ENCODE peak calls at places on chromosomes 3 and 15, in eight cellular contexts. Y is GM12878, E is tibial nerve, F is sigmoid colon, K is stomach, H is ovary, P is SK-N-SH, A is A549. Z is an unnamed sample.

GRCh38 chr15:86743283-86743903 is 663.7 kb downstream of the AGBL1 start:
- DNase-seq in Y (no peak), A (peak), E (no peak), K (peak), H (no peak), F (no peak), P (peak), Z (peak)

GRCh38 chr3:196140224-196140623 is 58.3 kb upstream of the TFRC start:
- DNase-seq in Y (no peak), F (no peak), P (no peak), K (no peak), A (no peak), H (peak), E (no peak), Z (no peak)

GRCh38 chr15:78949461-78949860 is 4.6 kb upstream of the CTSH start:
- DNase-seq in E (no peak), P (no peak), A (no peak), H (no peak), K (peak), Y (no peak), F (no peak), Z (no peak)

GRCh38 chr3:188157407-188157806 is 3.5 kb downstream of the LPP start:
- DNase-seq in K (no peak), A (no peak), H (no peak), E (no peak), P (no peak), Y (no peak), F (no peak), Z (no peak)

GRCh38 chr3:41638381-41638780 is 323.5 kb downstream of the ULK4 start:
- DNase-seq in E (no peak), K (no peak), F (no peak), H (no peak), P (no peak), Y (no peak), A (no peak), Z (no peak)

GRCh38 chr3:47016086-47016933 is 36.8 kb downstream of the NBEAL2 start:
- DNase-seq in E (no peak), A (no peak), Y (no peak), F (no peak), K (no peak), P (no peak), H (no peak), Z (no peak)

GRCh38 chr15:92492556-92492955 is 98.9 kb downstream of the ST8SIA2 start:
- DNase-seq in F (no peak), H (no peak), K (no peak), E (no peak), Y (no peak), A (no peak), P (no peak), Z (no peak)

GRCh38 chr15:94086360-94086759 is 145.0 kb upstream of the MCTP2 start:
- DNase-seq in K (no peak), F (no peak), A (no peak), P (no peak), E (no peak), Y (no peak), H (no peak), Z (no peak)

GRCh38 chr15:77414781-77415442 is 5.0 kb downstream of the PEAK1 start:
- DNase-seq in K (no peak), H (no peak), E (no peak), P (no peak), A (no peak), Y (no peak), F (no peak), Z (no peak)

GRCh38 chr15:96838088-96838487 is 507.6 kb downstream of the NR2F2 start:
- DNase-seq in P (no peak), A (no peak), K (no peak), Y (no peak), H (no peak), F (no peak), E (no peak), Z (no peak)

GRCh38 chr15:96350321-96350720 is 19.8 kb downstream of the NR2F2 start:
- DNase-seq in Y (no peak), H (no peak), K (no peak), P (no peak), F (no peak), A (no peak), E (no peak), Z (no peak)

GRCh38 chr15:101198820-101199219 is 53.0 kb downstream of the CHSY1 start:
- DNase-seq in Y (no peak), F (no peak), K (no peak), P (no peak), E (no peak), A (no peak), H (no peak), Z (no peak)

GRCh38 chr3:46856576-46857471 is 6.4 kb downstream of the MYL3 start:
- DNase-seq in A (no peak), Y (no peak), F (peak), H (peak), P (no peak), K (no peak), E (no peak), Z (no peak)

GRCh38 chr3:149421764-149422163 is 44.3 kb upstream of the TM4SF1 start:
- DNase-seq in P (no peak), H (no peak), K (no peak), Y (no peak), A (no peak), F (no peak), E (no peak), Z (no peak)

GRCh38 chr3:111200027-111200426 is 128.4 kb downstream of the NECTIN3 start:
- DNase-seq in P (no peak), A (no peak), H (no peak), F (no peak), K (no peak), E (no peak), Y (no peak), Z (no peak)

GRCh38 chr15:52912172-52912571 is 122.0 kb upstream of the ONECUT1 start:
- DNase-seq in H (no peak), K (no peak), P (no peak), Y (no peak), A (no peak), F (no peak), E (no peak), Z (no peak)

GRCh38 chr3:158483701-158484100 is 87.3 kb upstream of the MLF1 start:
- DNase-seq in Y (no peak), E (no peak), K (no peak), F (no peak), H (no peak), A (no peak), P (no peak), Z (no peak)

GRCh38 chr15:84983711-84984110 is 2.1 kb downstream of the PDE8A start:
- DNase-seq in F (no peak), P (no peak), K (no peak), H (no peak), E (no peak), Y (no peak), A (no peak), Z (no peak)

DNA sequence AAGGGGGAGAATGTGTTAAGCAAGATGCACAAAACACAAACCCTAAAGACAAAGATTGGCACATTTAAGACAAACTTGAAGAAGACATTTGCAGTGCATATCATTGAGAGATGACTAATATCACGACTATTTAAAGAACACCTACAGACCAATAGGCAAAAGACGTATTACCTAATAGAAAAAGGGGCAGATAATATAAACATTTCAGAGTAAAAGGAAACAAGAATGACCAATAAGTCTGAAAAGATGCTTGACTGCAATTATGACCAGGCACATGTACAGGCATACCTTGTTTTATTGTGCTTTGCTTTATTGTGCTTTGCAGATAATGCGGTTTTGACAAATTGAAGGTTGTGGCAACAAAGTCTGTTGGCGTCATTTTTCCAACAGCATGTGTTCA is 4.9 kb downstream of the HACD3 start:
- DNase-seq in E (no peak), P (no peak), H (no peak), F (no peak), A (no peak), Y (no peak), K (no peak), Z (no peak)
- TF ChIP-seq EP300 in E (no peak), P (no peak), H (no peak), F (no peak), A (no peak), Y (no peak), K (no peak), Z (no peak)

DNA sequence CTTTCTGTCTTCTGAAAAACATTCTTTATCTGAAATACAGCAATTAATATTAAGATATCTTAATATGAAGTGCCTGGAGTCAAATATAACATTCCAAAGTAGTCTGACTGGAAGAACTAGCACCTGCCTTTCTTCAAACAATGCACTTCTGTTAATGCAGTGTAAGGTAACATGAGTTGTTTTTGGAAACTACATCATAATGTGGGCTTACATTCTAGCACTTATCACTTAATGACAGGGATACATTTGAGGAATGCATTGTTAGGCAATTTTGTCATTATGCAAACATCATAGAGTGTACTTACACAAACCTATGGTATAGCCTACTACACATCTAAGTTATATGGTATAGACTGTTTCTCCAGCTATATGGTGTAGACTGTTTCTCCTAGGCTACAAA is 49.2 kb downstream of the SLC15A2 start:
- DNase-seq in P (no peak), E (no peak), A (no peak), K (no peak), F (no peak), H (no peak), Y (no peak), Z (no peak)
- TF ChIP-seq EP300 in P (no peak), E (no peak), A (no peak), K (no peak), F (no peak), H (no peak), Y (no peak), Z (no peak)

DNA sequence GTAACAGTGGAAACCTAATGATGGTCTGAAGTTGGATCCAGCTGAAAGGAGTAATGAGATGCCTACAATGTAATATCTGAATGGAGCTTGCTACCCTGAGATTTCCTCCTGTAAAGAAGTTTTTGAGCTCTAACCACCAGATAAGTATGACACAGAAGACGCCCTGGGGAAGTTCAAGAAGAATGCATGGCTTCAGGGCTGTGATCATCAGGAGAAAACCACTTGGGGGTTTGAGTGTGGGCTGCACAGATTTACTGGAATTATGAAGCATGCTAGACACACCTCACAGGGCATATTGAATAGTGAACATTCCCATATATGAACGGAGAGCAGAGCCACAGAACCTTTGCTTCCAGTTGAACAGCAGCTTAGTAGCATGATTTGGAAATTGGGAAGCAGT is 10.6 kb upstream of the CCDC80 start:
- DNase-seq in A (no peak), P (no peak), F (no peak), K (no peak), Y (no peak), E (no peak), H (no peak), Z (no peak)
- TF ChIP-seq EP300 in A (no peak), P (no peak), F (no peak), K (no peak), Y (no peak), E (no peak), H (no peak), Z (no peak)

GRCh38 chr15:67130673-67131601 is 65.5 kb downstream of the SMAD3 start:
- DNase-seq in K (no peak), E (no peak), F (peak), P (no peak), H (no peak), A (no peak), Y (no peak), Z (no peak)
- TF ChIP-seq EP300 in K (no peak), E (peak), F (no peak), P (no peak), H (no peak), A (no peak), Y (no peak), Z (no peak)

Z was measured in transverse colon.